ENCODE peak calls at places on chromosomes 6 and 20, in seven cellular contexts. J is activated CD8-positive, alpha-beta T cell treated with anti-CD3 and anti-CD28 coated beads for 36 hours; X is activated naive CD4-positive, alpha-beta T cell treated with anti-CD3 and anti-CD28 coated beads, Interleukin-2, amount 10 ng/mL, durations not matched to agents 7 days and 5 days; T is NCI-H1694 treated with DMSO at 0.1 percent for 48 hours; U is RPMI8226; Q is T-helper 2 cell; D is upper lobe of right lung. E is an unnamed sample.
A peak's percentile ranks its signal among the peaks of the same experiment; 100 is the strongest.

GRCh38 chr20:34768105-34768504 is 57.3 kb downstream of the NCOA6 start:
- DNase-seq in J (no peak), X (no peak), T (no peak), U (no peak), Q (no peak), D (no peak), E (no peak)

GRCh38 chr6:26439552-26440125 is 665 bp upstream of the BTN3A3 start:
- DNase-seq in J (no peak), X (no peak), T (no peak), U (no peak), Q (no peak), D (no peak), E (peak; percentile 29)

GRCh38 chr6:89310929-89311328 is 4.2 kb downstream of the GABRR2 start:
- DNase-seq in J (no peak), X (no peak), T (no peak), U (no peak), Q (no peak), D (no peak), E (no peak)

GRCh38 chr6:72554761-72555221 is 67.1 kb upstream of the KCNQ5 start:
- DNase-seq in J (no peak), X (no peak), T (no peak), U (no peak), Q (no peak), D (no peak), E (no peak)

GRCh38 chr20:10498196-10498595 is 63.1 kb downstream of the SLX4IP start:
- DNase-seq in J (no peak), X (no peak), T (no peak), U (no peak), Q (no peak), D (no peak), E (no peak)

GRCh38 chr6:52645976-52646375 is 24.9 kb upstream of the TMEM14A start:
- DNase-seq in J (no peak), X (no peak), T (no peak), U (no peak), Q (no peak), D (no peak), E (no peak)

GRCh38 chr6:32685603-32686002 is 19.1 kb upstream of the HLA-DQB1 start:
- DNase-seq in J (peak; percentile 34), X (peak; percentile 64), T (no peak), U (peak; percentile 16), Q (peak; percentile 5), D (no peak), E (no peak)

GRCh38 chr20:1038205-1038604 is 36.1 kb upstream of the RSPO4 start:
- DNase-seq in J (no peak), X (no peak), T (no peak), U (no peak), Q (no peak), D (no peak), E (no peak)

GRCh38 chr6:96947055-96947454 is 22.5 kb downstream of the KLHL32 start:
- DNase-seq in J (peak; percentile 8), X (no peak), T (no peak), U (no peak), Q (no peak), D (no peak), E (no peak)

GRCh38 chr20:44091026-44091425 is 96.0 kb downstream of the JPH2 start:
- DNase-seq in J (no peak), X (no peak), T (no peak), U (no peak), Q (no peak), D (no peak), E (no peak)

GRCh38 chr6:155177369-155177961 is 86.3 kb upstream of the CLDN20 start:
- DNase-seq in J (peak; percentile 75), X (peak; percentile 62), T (peak; percentile 59), U (peak; percentile 63), Q (no peak), D (no peak), E (peak; percentile 59)

GRCh38 chr6:133741375-133741861 is 147.5 kb upstream of the TCF21 start:
- DNase-seq in J (no peak), X (no peak), T (peak; percentile 91), U (no peak), Q (no peak), D (no peak), E (peak; percentile 87)

GRCh38 chr6:159681104-159681503 is 11.9 kb downstream of the SOD2 start:
- DNase-seq in J (no peak), X (no peak), T (no peak), U (no peak), Q (no peak), D (no peak), E (no peak)

GRCh38 chr6:12423852-12424251 is 133.7 kb downstream of the EDN1 start:
- DNase-seq in J (no peak), X (no peak), T (no peak), U (no peak), Q (no peak), D (no peak), E (no peak)

GRCh38 chr6:12957321-12958051 is 240.9 kb downstream of the PHACTR1 start:
- DNase-seq in J (peak; percentile 31), X (peak; percentile 39), T (no peak), U (peak; percentile 40), Q (no peak), D (peak; percentile 92), E (peak; percentile 46)

GRCh38 chr6:138577151-138577915 is 78.0 kb upstream of the NHSL1 start:
- DNase-seq in J (peak; percentile 28), X (no peak), T (peak; percentile 84), U (no peak), Q (no peak), D (no peak), E (peak; percentile 78)

GRCh38 chr20:38805958-38806854 is 709 bp downstream of the PPP1R16B start:
- DNase-seq in J (peak; percentile 63), X (peak; percentile 61), T (no peak), U (no peak), Q (peak; percentile 36), D (peak; percentile 68), E (peak; percentile 35)

GRCh38 chr20:19661717-19662637 is 96.1 kb upstream of the RIN2 start:
- DNase-seq in J (peak; percentile 57), X (peak; percentile 61), T (peak; percentile 65), U (peak; percentile 66), Q (no peak), D (no peak), E (peak; percentile 68)

GRCh38 chr6:24154121-24154520 is 28.1 kb downstream of the NRSN1 start:
- DNase-seq in J (no peak), X (no peak), T (no peak), U (no peak), Q (no peak), D (no peak), E (no peak)

GRCh38 chr6:139757766-139758655 is 383.6 kb upstream of the CITED2 start:
- DNase-seq in J (no peak), X (no peak), T (no peak), U (no peak), Q (no peak), D (no peak), E (no peak)

GRCh38 chr20:59182401-59183044 is 18.9 kb downstream of the ZNF831 start:
- DNase-seq in J (no peak), X (no peak), T (no peak), U (no peak), Q (no peak), D (no peak), E (no peak)

GRCh38 chr6:96940322-96940721 is 15.8 kb downstream of the KLHL32 start:
- DNase-seq in J (no peak), X (no peak), T (no peak), U (no peak), Q (no peak), D (no peak), E (peak; percentile 30)

GRCh38 chr6:41072836-41073202 is at the start of gene NFYA:
- DNase-seq in J (no peak), X (peak; percentile 100), T (peak; percentile 99), U (no peak), Q (peak; percentile 100), D (peak; percentile 100), E (no peak)

GRCh38 chr6:46776070-46776752 is 17.0 kb upstream of the MEP1A start:
- DNase-seq in J (no peak), X (no peak), T (no peak), U (no peak), Q (no peak), D (no peak), E (no peak)

GRCh38 chr6:30840922-30841643 is 43.2 kb upstream of the DDR1 start:
- DNase-seq in J (no peak), X (no peak), T (no peak), U (peak; percentile 56), Q (no peak), D (no peak), E (no peak)

GRCh38 chr20:32089637-32090330 is 19.7 kb upstream of the TM9SF4 start:
- DNase-seq in J (no peak), X (no peak), T (no peak), U (no peak), Q (no peak), D (no peak), E (no peak)

GRCh38 chr20:37564388-37565133 is 36.9 kb upstream of the BLCAP start:
- DNase-seq in J (peak; percentile 43), X (peak; percentile 54), T (peak; percentile 20), U (peak; percentile 48), Q (peak; percentile 28), D (peak; percentile 72), E (peak; percentile 6)

GRCh38 chr20:52313335-52313963 is 121.9 kb upstream of the ZFP64 start:
- DNase-seq in J (no peak), X (no peak), T (peak; percentile 85), U (no peak), Q (no peak), D (no peak), E (peak; percentile 33)

E was measured in G401.